ENCODE peak calls at places on chromosomes 11 and 22, in nine cellular contexts. One of them, this sample, is unnamed.

GRCh38 chr11:92322225-92322624 is 97.6 kb downstream of the FAT3 start:
- DNase-seq in fibroblast of lung: peak; percentile 71
- DNase-seq in cardiac muscle cell: no peak
- DNase-seq in neural progenitor cell: no peak
- DNase-seq in body of pancreas: no peak
- DNase-seq in tibial nerve: no peak
- DNase-seq in spleen: no peak
- DNase-seq in transverse colon: no peak
- DNase-seq in keratinocyte: no peak
- DNase-seq in this sample: no peak

GRCh38 chr22:44249376-44250147 is 63.2 kb downstream of the SHISAL1 start:
- DNase-seq in fibroblast of lung: no peak
- DNase-seq in cardiac muscle cell: no peak
- DNase-seq in neural progenitor cell: no peak
- DNase-seq in body of pancreas: no peak
- DNase-seq in tibial nerve: no peak
- DNase-seq in spleen: no peak
- DNase-seq in transverse colon: no peak
- DNase-seq in keratinocyte: no peak
- DNase-seq in this sample: no peak

GRCh38 chr22:49235463-49236300 is 592.0 kb downstream of the BRD1 start:
- DNase-seq in fibroblast of lung: no peak
- DNase-seq in cardiac muscle cell: no peak
- DNase-seq in neural progenitor cell: peak; percentile 49
- DNase-seq in body of pancreas: no peak
- DNase-seq in tibial nerve: no peak
- DNase-seq in spleen: peak; percentile 44
- DNase-seq in transverse colon: peak; percentile 19
- DNase-seq in keratinocyte: no peak
- DNase-seq in this sample: no peak

GRCh38 chr22:17853066-17853465 is 78.8 kb upstream of the BID start:
- DNase-seq in fibroblast of lung: no peak
- DNase-seq in cardiac muscle cell: no peak
- DNase-seq in neural progenitor cell: no peak
- DNase-seq in body of pancreas: no peak
- DNase-seq in tibial nerve: no peak
- DNase-seq in spleen: no peak
- DNase-seq in transverse colon: no peak
- DNase-seq in keratinocyte: no peak
- DNase-seq in this sample: no peak

GRCh38 chr11:15687342-15687741 is 572.6 kb downstream of the INSC start:
- DNase-seq in fibroblast of lung: peak; percentile 49
- DNase-seq in cardiac muscle cell: no peak
- DNase-seq in neural progenitor cell: no peak
- DNase-seq in body of pancreas: no peak
- DNase-seq in tibial nerve: no peak
- DNase-seq in spleen: no peak
- DNase-seq in transverse colon: no peak
- DNase-seq in keratinocyte: no peak
- DNase-seq in this sample: no peak

GRCh38 chr11:15071556-15072255 is 1.7 kb upstream of the CALCB start:
- DNase-seq in fibroblast of lung: no peak
- DNase-seq in cardiac muscle cell: no peak
- DNase-seq in neural progenitor cell: no peak
- DNase-seq in body of pancreas: no peak
- DNase-seq in tibial nerve: no peak
- DNase-seq in spleen: no peak
- DNase-seq in transverse colon: no peak
- DNase-seq in keratinocyte: no peak
- DNase-seq in this sample: no peak

GRCh38 chr11:12112150-12112520 is 1.7 kb downstream of the MICAL2 start:
- DNase-seq in fibroblast of lung: no peak
- DNase-seq in cardiac muscle cell: no peak
- DNase-seq in neural progenitor cell: no peak
- DNase-seq in body of pancreas: no peak
- DNase-seq in tibial nerve: no peak
- DNase-seq in spleen: no peak
- DNase-seq in transverse colon: no peak
- DNase-seq in keratinocyte: no peak
- DNase-seq in this sample: no peak

GRCh38 chr11:111461460-111462240 is 50.5 kb downstream of the BTG4 start:
- DNase-seq in fibroblast of lung: no peak
- DNase-seq in cardiac muscle cell: no peak
- DNase-seq in neural progenitor cell: no peak
- DNase-seq in body of pancreas: no peak
- DNase-seq in tibial nerve: no peak
- DNase-seq in spleen: no peak
- DNase-seq in transverse colon: no peak
- DNase-seq in keratinocyte: no peak
- DNase-seq in this sample: no peak

GRCh38 chr11:124676386-124676785 is 2.7 kb downstream of the SPA17 start:
- DNase-seq in fibroblast of lung: peak; percentile 39
- DNase-seq in cardiac muscle cell: no peak
- DNase-seq in neural progenitor cell: no peak
- DNase-seq in body of pancreas: no peak
- DNase-seq in tibial nerve: no peak
- DNase-seq in spleen: no peak
- DNase-seq in transverse colon: peak; percentile 52
- DNase-seq in keratinocyte: no peak
- DNase-seq in this sample: no peak

GRCh38 chr11:120966840-120967239 is 57.1 kb upstream of the TBCEL start:
- DNase-seq in fibroblast of lung: no peak
- DNase-seq in cardiac muscle cell: no peak
- DNase-seq in neural progenitor cell: no peak
- DNase-seq in body of pancreas: no peak
- DNase-seq in tibial nerve: no peak
- DNase-seq in spleen: no peak
- DNase-seq in transverse colon: no peak
- DNase-seq in keratinocyte: no peak
- DNase-seq in this sample: no peak

GRCh38 chr11:120972621-120973020 is 51.3 kb upstream of the TBCEL start:
- DNase-seq in fibroblast of lung: no peak
- DNase-seq in cardiac muscle cell: no peak
- DNase-seq in neural progenitor cell: no peak
- DNase-seq in body of pancreas: no peak
- DNase-seq in tibial nerve: no peak
- DNase-seq in spleen: no peak
- DNase-seq in transverse colon: no peak
- DNase-seq in keratinocyte: no peak
- DNase-seq in this sample: no peak

GRCh38 chr11:120973501-120973900 is 50.4 kb upstream of the TBCEL start:
- DNase-seq in fibroblast of lung: no peak
- DNase-seq in cardiac muscle cell: no peak
- DNase-seq in neural progenitor cell: no peak
- DNase-seq in body of pancreas: no peak
- DNase-seq in tibial nerve: no peak
- DNase-seq in spleen: no peak
- DNase-seq in transverse colon: no peak
- DNase-seq in keratinocyte: no peak
- DNase-seq in this sample: no peak

GRCh38 chr11:120974466-120974865 is 49.4 kb upstream of the TBCEL start:
- DNase-seq in fibroblast of lung: no peak
- DNase-seq in cardiac muscle cell: no peak
- DNase-seq in neural progenitor cell: no peak
- DNase-seq in body of pancreas: no peak
- DNase-seq in tibial nerve: no peak
- DNase-seq in spleen: no peak
- DNase-seq in transverse colon: no peak
- DNase-seq in keratinocyte: no peak
- DNase-seq in this sample: no peak

DNA sequence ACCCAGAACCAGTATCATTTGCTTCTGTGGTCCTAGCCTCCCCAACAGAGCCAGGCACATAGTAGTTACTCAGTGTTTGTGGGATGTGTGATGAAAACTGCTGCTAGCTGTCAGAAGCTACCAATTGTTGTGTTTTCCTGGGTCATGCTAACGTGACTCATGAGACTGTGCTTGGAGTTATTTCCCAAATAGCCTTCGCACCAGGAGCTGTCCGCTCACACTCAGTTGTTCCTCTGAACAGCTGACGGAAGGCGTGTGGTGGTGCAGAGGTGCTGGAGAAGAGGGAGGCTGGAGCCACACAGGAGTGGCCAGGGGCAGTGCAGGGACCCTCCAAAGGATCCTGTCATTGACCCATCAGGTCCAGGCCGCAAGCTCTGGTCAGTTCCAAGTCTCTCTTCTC is 53.9 kb upstream of the TBCEL start:
- DNase-seq in fibroblast of lung: no peak
- DNase-seq in cardiac muscle cell: peak; percentile 28
- DNase-seq in neural progenitor cell: no peak
- DNase-seq in body of pancreas: no peak
- DNase-seq in tibial nerve: no peak
- DNase-seq in spleen: no peak
- DNase-seq in transverse colon: no peak
- DNase-seq in keratinocyte: no peak
- DNase-seq in this sample: no peak
- TF ChIP-seq CTCF in fibroblast of lung: no peak
- TF ChIP-seq CTCF in cardiac muscle cell: no peak
- TF ChIP-seq CTCF in neural progenitor cell: no peak
- TF ChIP-seq CTCF in body of pancreas: no peak
- TF ChIP-seq CTCF in tibial nerve: no peak
- TF ChIP-seq CTCF in spleen: no peak
- TF ChIP-seq CTCF in transverse colon: no peak
- TF ChIP-seq CTCF in keratinocyte: no peak
- TF ChIP-seq CTCF in this sample: no peak

GRCh38 chr22:23898006-23898974 is 4.1 kb downstream of the MIF start:
- DNase-seq in fibroblast of lung: no peak
- DNase-seq in cardiac muscle cell: no peak
- DNase-seq in neural progenitor cell: no peak
- DNase-seq in body of pancreas: no peak
- DNase-seq in tibial nerve: no peak
- DNase-seq in spleen: no peak
- DNase-seq in transverse colon: no peak
- DNase-seq in keratinocyte: no peak
- DNase-seq in this sample: no peak
- H3K27ac ChIP-seq in fibroblast of lung: no peak overlapping the region
- H3K27ac ChIP-seq in cardiac muscle cell: no peak overlapping the region
- H3K27ac ChIP-seq in neural progenitor cell: peak overlapping the region; percentile 72
- H3K27ac ChIP-seq in body of pancreas: no peak overlapping the region
- H3K27ac ChIP-seq in tibial nerve: no peak overlapping the region
- H3K27ac ChIP-seq in spleen: no peak overlapping the region
- H3K27ac ChIP-seq in transverse colon: no peak overlapping the region
- H3K27ac ChIP-seq in keratinocyte: no peak overlapping the region
- H3K27ac ChIP-seq in this sample: no peak overlapping the region

GRCh38 chr11:64286801-64287159 is 1.1 kb downstream of the GPR137 start:
- DNase-seq in fibroblast of lung: no peak
- DNase-seq in cardiac muscle cell: no peak
- DNase-seq in neural progenitor cell: no peak
- DNase-seq in body of pancreas: no peak
- DNase-seq in tibial nerve: no peak
- DNase-seq in spleen: peak; percentile 77
- DNase-seq in transverse colon: no peak
- DNase-seq in keratinocyte: no peak
- DNase-seq in this sample: no peak
- H3K4me3 ChIP-seq in fibroblast of lung: no peak overlapping the region
- H3K4me3 ChIP-seq in cardiac muscle cell: no peak overlapping the region
- H3K4me3 ChIP-seq in neural progenitor cell: no peak overlapping the region
- H3K4me3 ChIP-seq in body of pancreas: no peak overlapping the region
- H3K4me3 ChIP-seq in tibial nerve: no peak overlapping the region
- H3K4me3 ChIP-seq in spleen: no peak overlapping the region
- H3K4me3 ChIP-seq in transverse colon: no peak overlapping the region
- H3K4me3 ChIP-seq in keratinocyte: no peak overlapping the region
- H3K4me3 ChIP-seq in this sample: peak overlapping the region; percentile 73

DNA sequence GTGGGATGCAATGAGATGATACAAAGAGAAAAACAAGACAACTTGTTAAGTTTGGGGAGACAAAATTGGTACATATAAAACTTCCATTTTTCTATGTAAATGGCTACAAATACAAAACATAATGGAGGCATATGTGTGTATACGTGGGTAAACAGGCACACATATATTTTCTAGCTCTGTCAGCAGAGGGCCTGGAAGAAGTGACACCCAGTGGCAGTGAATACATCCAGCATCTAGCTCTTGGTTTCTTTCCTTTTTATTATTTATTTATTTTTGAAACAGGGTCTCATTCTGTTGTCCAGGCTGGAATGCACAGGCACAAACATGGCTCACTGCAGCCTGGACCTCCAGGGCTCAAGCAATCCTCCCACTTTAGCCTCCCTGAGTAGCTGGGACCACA is 5.0 kb upstream of the RASL10A start:
- DNase-seq in fibroblast of lung: no peak
- DNase-seq in cardiac muscle cell: no peak
- DNase-seq in neural progenitor cell: no peak
- DNase-seq in body of pancreas: no peak
- DNase-seq in tibial nerve: no peak
- DNase-seq in spleen: no peak
- DNase-seq in transverse colon: no peak
- DNase-seq in keratinocyte: no peak
- DNase-seq in this sample: no peak
- TF ChIP-seq CTCF in fibroblast of lung: no peak
- TF ChIP-seq CTCF in cardiac muscle cell: peak; percentile 9
- TF ChIP-seq CTCF in neural progenitor cell: no peak
- TF ChIP-seq CTCF in body of pancreas: no peak
- TF ChIP-seq CTCF in tibial nerve: no peak
- TF ChIP-seq CTCF in spleen: no peak
- TF ChIP-seq CTCF in transverse colon: no peak
- TF ChIP-seq CTCF in keratinocyte: peak; percentile 23
- TF ChIP-seq CTCF in this sample: peak; percentile 15

GRCh38 chr11:33897761-33898403 is 6.0 kb upstream of the LMO2 start:
- DNase-seq in fibroblast of lung: no peak
- DNase-seq in cardiac muscle cell: no peak
- DNase-seq in neural progenitor cell: no peak
- DNase-seq in body of pancreas: no peak
- DNase-seq in tibial nerve: no peak
- DNase-seq in spleen: no peak
- DNase-seq in transverse colon: no peak
- DNase-seq in keratinocyte: no peak
- DNase-seq in this sample: no peak
- H3K27ac ChIP-seq in fibroblast of lung: no peak overlapping the region
- H3K27ac ChIP-seq in cardiac muscle cell: no peak overlapping the region
- H3K27ac ChIP-seq in neural progenitor cell: no peak overlapping the region
- H3K27ac ChIP-seq in body of pancreas: no peak overlapping the region
- H3K27ac ChIP-seq in tibial nerve: no peak overlapping the region
- H3K27ac ChIP-seq in spleen: peak overlapping the region; percentile 69
- H3K27ac ChIP-seq in transverse colon: no peak overlapping the region
- H3K27ac ChIP-seq in keratinocyte: no peak overlapping the region
- H3K27ac ChIP-seq in this sample: no peak overlapping the region

GRCh38 chr22:33842421-33843094 is 77.7 kb downstream of the LARGE1 start:
- DNase-seq in fibroblast of lung: no peak
- DNase-seq in cardiac muscle cell: peak; percentile 17
- DNase-seq in neural progenitor cell: no peak
- DNase-seq in body of pancreas: no peak
- DNase-seq in tibial nerve: no peak
- DNase-seq in spleen: no peak
- DNase-seq in transverse colon: peak; percentile 41
- DNase-seq in keratinocyte: no peak
- DNase-seq in this sample: no peak
- H3K4me3 ChIP-seq in fibroblast of lung: no peak overlapping the region
- H3K4me3 ChIP-seq in cardiac muscle cell: no peak overlapping the region
- H3K4me3 ChIP-seq in neural progenitor cell: no peak overlapping the region
- H3K4me3 ChIP-seq in body of pancreas: no peak overlapping the region
- H3K4me3 ChIP-seq in tibial nerve: no peak overlapping the region
- H3K4me3 ChIP-seq in spleen: no peak overlapping the region
- H3K4me3 ChIP-seq in transverse colon: no peak overlapping the region
- H3K4me3 ChIP-seq in keratinocyte: no peak overlapping the region
- H3K4me3 ChIP-seq in this sample: no peak overlapping the region